ENCODE peak calls at places on chromosomes 6 and 20, in four cellular contexts. J is substantia nigra, F is small intestine, X is A549. Z is an unnamed sample.

GRCh38 chr6:22147983-22148797 is 148.6 kb downstream of the PRL start:
- DNase-seq in J (peak), F (peak), X (peak), Z (peak)

GRCh38 chr6:11337306-11337705 is 104.8 kb upstream of the NEDD9 start:
- DNase-seq in J (no peak), F (no peak), X (no peak), Z (no peak)

GRCh38 chr6:111805511-111806181 is 67.6 kb downstream of the FYN start:
- DNase-seq in J (no peak), F (no peak), X (no peak), Z (no peak)

GRCh38 chr6:160137989-160138835 is 16.6 kb downstream of the SLC22A1 start:
- DNase-seq in J (no peak), F (peak), X (peak), Z (no peak)

GRCh38 chr6:105675715-105676397 is 273.0 kb upstream of the PREP start:
- DNase-seq in J (no peak), F (no peak), X (peak), Z (no peak)

GRCh38 chr20:10754809-10755208 is 81.0 kb upstream of the JAG1 start:
- DNase-seq in J (no peak), F (no peak), X (no peak), Z (no peak)

GRCh38 chr6:168410554-168411011 is 30.4 kb upstream of the SMOC2 start:
- DNase-seq in J (no peak), F (no peak), X (no peak), Z (no peak)

GRCh38 chr6:73200735-73201134 is 24.6 kb downstream of the KHDC1L start:
- DNase-seq in J (no peak), F (no peak), X (no peak), Z (no peak)

GRCh38 chr6:129818251-129818650 is 42.9 kb downstream of the TMEM244 start:
- DNase-seq in J (no peak), F (no peak), X (no peak), Z (no peak)

GRCh38 chr20:845226-845868 is 11.8 kb downstream of the FAM110A start:
- DNase-seq in J (no peak), F (no peak), X (no peak), Z (no peak)

GRCh38 chr6:152975204-152975915 is 7.5 kb downstream of the FBXO5 start:
- DNase-seq in J (no peak), F (peak), X (no peak), Z (no peak)

GRCh38 chr6:98498891-98499290 is 335.5 kb upstream of the POU3F2 start:
- DNase-seq in J (no peak), F (no peak), X (no peak), Z (no peak)

GRCh38 chr6:11899645-11900044 is 112.5 kb upstream of the HIVEP1 start:
- DNase-seq in J (no peak), F (no peak), X (no peak), Z (no peak)

GRCh38 chr6:128144320-128144719 is 243.5 kb upstream of the THEMIS start:
- DNase-seq in J (no peak), F (no peak), X (no peak), Z (no peak)